ENCODE peak calls at places on chromosomes 7 and 10, in seven cellular contexts. G, E, S, K, A, Y and C are unnamed samples.

GRCh38 chr7:129006636-129007414 is 48.1 kb downstream of the TNPO3 start:
- DNase-seq in G (no peak), E (no peak), S (no peak), K (peak), A (no peak), Y (no peak), C (no peak)

GRCh38 chr7:135501402-135501801 is 8.5 kb downstream of the CNOT4 start:
- DNase-seq in G (peak), E (no peak), S (no peak), K (peak), A (no peak), Y (no peak), C (no peak)

GRCh38 chr7:75054744-75055527 is 18.7 kb downstream of the RCC1L start:
- DNase-seq in G (peak), E (no peak), S (peak), K (peak), A (no peak), Y (no peak), C (no peak)

GRCh38 chr10:32972454-32972853 is 14.4 kb upstream of the ITGB1 start:
- DNase-seq in G (no peak), E (no peak), S (no peak), K (no peak), A (no peak), Y (no peak), C (no peak)

GRCh38 chr7:45203947-45204445 is 46.4 kb downstream of the RAMP3 start:
- DNase-seq in G (no peak), E (no peak), S (peak), K (peak), A (no peak), Y (peak), C (no peak)

GRCh38 chr7:55423277-55423711 is 58.2 kb downstream of the LANCL2 start:
- DNase-seq in G (no peak), E (no peak), S (peak), K (peak), A (no peak), Y (no peak), C (no peak)

GRCh38 chr7:55018361-55019328 is at the start of gene EGFR:
- DNase-seq in G (peak), E (no peak), S (peak), K (peak), A (no peak), Y (no peak), C (peak)

GRCh38 chr7:118496138-118496644 is 271.7 kb downstream of the ANKRD7 start:
- DNase-seq in G (no peak), E (no peak), S (no peak), K (no peak), A (no peak), Y (no peak), C (no peak)

GRCh38 chr7:34087892-34088891 is 182.9 kb downstream of the BMPER start:
- DNase-seq in G (no peak), E (no peak), S (peak), K (peak), A (no peak), Y (no peak), C (peak)

GRCh38 chr10:53476650-53477312 is 704.2 kb upstream of the MBL2 start:
- DNase-seq in G (no peak), E (no peak), S (no peak), K (no peak), A (no peak), Y (no peak), C (no peak)

GRCh38 chr10:77160679-77161078 is 476.9 kb downstream of the KCNMA1 start:
- DNase-seq in G (peak), E (no peak), S (peak), K (peak), A (no peak), Y (no peak), C (no peak)

GRCh38 chr10:117004627-117005453 is at the start of gene SHTN1:
- DNase-seq in G (peak), E (peak), S (peak), K (peak), A (peak), Y (peak), C (peak)